ENCODE peak calls at places on chromosomes 2 and 18, in five cellular contexts. One of them, this sample, is unnamed. For H3K27me3, the result is how much of the 10 kb centered on the place peaks cover.

GRCh38 chr18:62331581-62332436 is 6.7 kb downstream of the TNFRSF11A start:
- DNase-seq in BJ: no peak
- DNase-seq in WERI-Rb-1: no peak
- DNase-seq in neural progenitor cell: no peak
- DNase-seq in fibroblast of lung: peak
- DNase-seq in this sample: no peak

GRCh38 chr2:46964835-46965560 is 49.4 kb upstream of the MCFD2 start:
- DNase-seq in WERI-Rb-1: no peak
- DNase-seq in neural progenitor cell: no peak
- DNase-seq in BJ: no peak
- DNase-seq in fibroblast of lung: peak
- DNase-seq in this sample: peak

GRCh38 chr2:30737326-30737610 is 70.0 kb downstream of the CAPN13 start:
- DNase-seq in WERI-Rb-1: peak
- DNase-seq in neural progenitor cell: no peak
- DNase-seq in fibroblast of lung: no peak
- DNase-seq in BJ: no peak
- DNase-seq in this sample: no peak

GRCh38 chr18:55320399-55321255 is 267.4 kb downstream of the TCF4 start:
- DNase-seq in WERI-Rb-1: no peak
- DNase-seq in BJ: no peak
- DNase-seq in fibroblast of lung: peak
- DNase-seq in neural progenitor cell: no peak
- DNase-seq in this sample: no peak

GRCh38 chr18:67363694-67364093 is 152.8 kb downstream of the DSEL start:
- DNase-seq in neural progenitor cell: no peak
- DNase-seq in WERI-Rb-1: no peak
- DNase-seq in fibroblast of lung: no peak
- DNase-seq in BJ: no peak
- DNase-seq in this sample: no peak

GRCh38 chr2:205245652-205246051 is 436.6 kb upstream of the NRP2 start:
- DNase-seq in BJ: peak
- DNase-seq in WERI-Rb-1: no peak
- DNase-seq in fibroblast of lung: peak
- DNase-seq in neural progenitor cell: no peak
- DNase-seq in this sample: peak

GRCh38 chr18:10454800-10455550 is 540 bp downstream of the APCDD1 start:
- DNase-seq in fibroblast of lung: peak
- DNase-seq in BJ: no peak
- DNase-seq in WERI-Rb-1: peak
- DNase-seq in neural progenitor cell: no peak
- DNase-seq in this sample: no peak

GRCh38 chr2:37645363-37645762 is 26.1 kb downstream of the CDC42EP3 start:
- DNase-seq in neural progenitor cell: no peak
- DNase-seq in WERI-Rb-1: no peak
- DNase-seq in fibroblast of lung: peak
- DNase-seq in BJ: no peak
- DNase-seq in this sample: peak

GRCh38 chr2:222594679-222595078 is 61.2 kb downstream of the FARSB start:
- DNase-seq in WERI-Rb-1: no peak
- DNase-seq in fibroblast of lung: peak
- DNase-seq in BJ: peak
- DNase-seq in neural progenitor cell: no peak
- DNase-seq in this sample: peak

GRCh38 chr2:19140463-19141208 is 217.8 kb downstream of the OSR1 start:
- DNase-seq in fibroblast of lung: peak
- DNase-seq in neural progenitor cell: no peak
- DNase-seq in BJ: peak
- DNase-seq in WERI-Rb-1: no peak
- DNase-seq in this sample: peak

GRCh38 chr18:67590571-67591141 is 74.1 kb upstream of the DSEL start:
- DNase-seq in fibroblast of lung: peak
- DNase-seq in WERI-Rb-1: no peak
- DNase-seq in BJ: no peak
- DNase-seq in neural progenitor cell: no peak
- DNase-seq in this sample: peak

GRCh38 chr2:225025917-225026571 is 16.2 kb downstream of the DOCK10 start:
- DNase-seq in neural progenitor cell: no peak
- DNase-seq in WERI-Rb-1: no peak
- DNase-seq in fibroblast of lung: peak
- DNase-seq in BJ: peak
- DNase-seq in this sample: peak

GRCh38 chr18:48539406-48540328 is 836 bp downstream of the CTIF start:
- DNase-seq in neural progenitor cell: peak
- DNase-seq in fibroblast of lung: peak
- DNase-seq in WERI-Rb-1: peak
- DNase-seq in BJ: no peak
- DNase-seq in this sample: peak

GRCh38 chr2:59182249-59182648 is 941.1 kb upstream of the FANCL start:
- DNase-seq in neural progenitor cell: peak
- DNase-seq in WERI-Rb-1: peak
- DNase-seq in fibroblast of lung: no peak
- DNase-seq in BJ: peak
- DNase-seq in this sample: peak

GRCh38 chr2:157411624-157412336 is 32.1 kb downstream of the CYTIP start:
- DNase-seq in BJ: no peak
- DNase-seq in fibroblast of lung: no peak
- DNase-seq in neural progenitor cell: no peak
- DNase-seq in WERI-Rb-1: no peak
- DNase-seq in this sample: no peak

GRCh38 chr2:28587526-28588230 is 91.8 kb downstream of the PLB1 start:
- DNase-seq in neural progenitor cell: no peak
- DNase-seq in WERI-Rb-1: no peak
- DNase-seq in BJ: no peak
- DNase-seq in fibroblast of lung: no peak
- DNase-seq in this sample: no peak

GRCh38 chr2:48320747-48321146 is 209.2 kb upstream of the STON1 start:
- DNase-seq in neural progenitor cell: no peak
- DNase-seq in fibroblast of lung: no peak
- DNase-seq in BJ: no peak
- DNase-seq in WERI-Rb-1: no peak
- DNase-seq in this sample: no peak

GRCh38 chr2:138453815-138454214 is 47.8 kb upstream of the SPOPL start:
- DNase-seq in neural progenitor cell: no peak
- DNase-seq in WERI-Rb-1: no peak
- DNase-seq in fibroblast of lung: no peak
- DNase-seq in BJ: no peak
- DNase-seq in this sample: peak

GRCh38 chr2:54115284-54116137 is at the start of gene ACYP2:
- DNase-seq in BJ: peak
- DNase-seq in fibroblast of lung: peak
- DNase-seq in WERI-Rb-1: peak
- DNase-seq in neural progenitor cell: peak
- DNase-seq in this sample: peak

GRCh38 chr2:19577668-19578067 is 219.2 kb upstream of the OSR1 start:
- DNase-seq in BJ: peak
- DNase-seq in fibroblast of lung: peak
- DNase-seq in neural progenitor cell: no peak
- DNase-seq in WERI-Rb-1: no peak
- DNase-seq in this sample: peak

GRCh38 chr18:45324489-45325111 is 290.7 kb upstream of the SLC14A2 start:
- DNase-seq in WERI-Rb-1: no peak
- DNase-seq in BJ: peak
- DNase-seq in neural progenitor cell: peak
- DNase-seq in fibroblast of lung: peak
- DNase-seq in this sample: peak

GRCh38 chr2:113211226-113212105 is 37.7 kb downstream of the PSD4 start:
- DNase-seq in BJ: peak
- DNase-seq in WERI-Rb-1: no peak
- DNase-seq in fibroblast of lung: peak
- DNase-seq in neural progenitor cell: no peak
- DNase-seq in this sample: peak

GRCh38 chr18:11747286-11747685 is 58.2 kb downstream of the GNAL start:
- DNase-seq in WERI-Rb-1: no peak
- DNase-seq in fibroblast of lung: no peak
- DNase-seq in neural progenitor cell: no peak
- DNase-seq in BJ: no peak
- DNase-seq in this sample: no peak

GRCh38 chr2:172726172-172726735 is 9.4 kb upstream of the RAPGEF4 start:
- DNase-seq in neural progenitor cell: no peak
- DNase-seq in WERI-Rb-1: no peak
- DNase-seq in fibroblast of lung: peak
- DNase-seq in BJ: no peak
- DNase-seq in this sample: no peak

GRCh38 chr2:199833525-199833924 is 17.5 kb downstream of the FTCDNL1 start:
- DNase-seq in WERI-Rb-1: no peak
- DNase-seq in neural progenitor cell: no peak
- DNase-seq in BJ: no peak
- DNase-seq in fibroblast of lung: no peak
- DNase-seq in this sample: no peak

GRCh38 chr18:10020176-10020575 is 106.4 kb downstream of the VAPA start:
- DNase-seq in fibroblast of lung: no peak
- DNase-seq in neural progenitor cell: no peak
- DNase-seq in BJ: no peak
- DNase-seq in WERI-Rb-1: no peak
- DNase-seq in this sample: peak

GRCh38 chr2:16553222-16553621 is 112.4 kb downstream of the CYRIA start:
- DNase-seq in neural progenitor cell: peak
- DNase-seq in WERI-Rb-1: peak
- DNase-seq in BJ: no peak
- DNase-seq in fibroblast of lung: peak
- DNase-seq in this sample: peak
- TF ChIP-seq CTCF in neural progenitor cell: peak
- TF ChIP-seq CTCF in WERI-Rb-1: peak
- TF ChIP-seq CTCF in BJ: peak
- TF ChIP-seq CTCF in fibroblast of lung: peak
- TF ChIP-seq CTCF in this sample: peak

GRCh38 chr18:26022585-26022984 is 67.8 kb downstream of the SS18 start:
- DNase-seq in neural progenitor cell: peak
- DNase-seq in BJ: no peak
- DNase-seq in WERI-Rb-1: no peak
- DNase-seq in fibroblast of lung: no peak
- DNase-seq in this sample: no peak
- H3K4me3 ChIP-seq in neural progenitor cell: no peak
- H3K4me3 ChIP-seq in BJ: no peak
- H3K4me3 ChIP-seq in WERI-Rb-1: no peak
- H3K4me3 ChIP-seq in fibroblast of lung: no peak
- H3K4me3 ChIP-seq in this sample: no peak

GRCh38 chr18:59707306-59707705 is 10.1 kb upstream of the CCBE1 start:
- DNase-seq in neural progenitor cell: no peak
- DNase-seq in WERI-Rb-1: no peak
- DNase-seq in fibroblast of lung: no peak
- DNase-seq in BJ: no peak
- DNase-seq in this sample: no peak
- H3K27me3 ChIP-seq in neural progenitor cell: under half
- H3K27me3 ChIP-seq in WERI-Rb-1: under half
- H3K27me3 ChIP-seq in fibroblast of lung: under half
- H3K27me3 ChIP-seq in BJ: under half
- H3K27me3 ChIP-seq in this sample: under half

GRCh38 chr2:229129738-229130371 is 141.2 kb downstream of the PID1 start:
- DNase-seq in fibroblast of lung: peak
- DNase-seq in neural progenitor cell: no peak
- DNase-seq in WERI-Rb-1: no peak
- DNase-seq in BJ: no peak
- DNase-seq in this sample: peak

GRCh38 chr2:229130522-229130921 is 140.6 kb downstream of the PID1 start:
- DNase-seq in WERI-Rb-1: no peak
- DNase-seq in fibroblast of lung: no peak
- DNase-seq in BJ: no peak
- DNase-seq in neural progenitor cell: no peak
- DNase-seq in this sample: no peak

GRCh38 chr2:229137623-229138022 is 133.5 kb downstream of the PID1 start:
- DNase-seq in neural progenitor cell: no peak
- DNase-seq in fibroblast of lung: no peak
- DNase-seq in WERI-Rb-1: no peak
- DNase-seq in BJ: no peak
- DNase-seq in this sample: no peak

GRCh38 chr2:229132236-229132635 is 138.9 kb downstream of the PID1 start:
- DNase-seq in neural progenitor cell: no peak
- DNase-seq in WERI-Rb-1: no peak
- DNase-seq in fibroblast of lung: no peak
- DNase-seq in BJ: no peak
- DNase-seq in this sample: no peak

GRCh38 chr2:229133155-229133772 is 137.8 kb downstream of the PID1 start:
- DNase-seq in BJ: no peak
- DNase-seq in fibroblast of lung: peak
- DNase-seq in neural progenitor cell: peak
- DNase-seq in WERI-Rb-1: peak
- DNase-seq in this sample: peak
- TF ChIP-seq CTCF in BJ: peak
- TF ChIP-seq CTCF in fibroblast of lung: peak
- TF ChIP-seq CTCF in neural progenitor cell: peak
- TF ChIP-seq CTCF in WERI-Rb-1: peak
- TF ChIP-seq CTCF in this sample: peak

DNA sequence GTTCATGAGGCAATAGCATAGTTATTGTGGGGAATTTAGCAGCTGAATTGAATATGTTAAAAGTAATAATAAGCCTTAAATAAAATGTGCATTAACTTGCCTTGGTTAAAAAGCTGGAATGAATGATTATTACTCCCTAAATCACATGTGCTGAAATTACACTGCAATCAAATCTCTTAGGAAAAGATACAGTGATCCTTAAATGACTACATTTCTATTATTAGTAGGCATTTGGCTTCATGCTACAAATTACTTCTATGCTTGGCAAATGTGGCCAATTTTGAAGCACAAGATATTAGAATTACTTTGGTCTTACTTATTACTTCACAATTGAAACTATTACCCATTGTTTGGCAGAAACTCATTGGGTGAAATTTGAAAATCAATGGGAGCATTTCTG is 5.4 kb downstream of the RND3 start:
- DNase-seq in fibroblast of lung: peak
- DNase-seq in BJ: no peak
- DNase-seq in neural progenitor cell: no peak
- DNase-seq in WERI-Rb-1: no peak
- DNase-seq in this sample: no peak
- H3K4me3 ChIP-seq in fibroblast of lung: peak
- H3K4me3 ChIP-seq in BJ: peak
- H3K4me3 ChIP-seq in neural progenitor cell: no peak
- H3K4me3 ChIP-seq in WERI-Rb-1: no peak
- H3K4me3 ChIP-seq in this sample: no peak

This sample was measured in bronchial epithelial cell.